ENCODE peak calls at places on chromosomes 12 and 14, in seven cellular contexts. G, P, E, A, K, J and T are unnamed samples.

GRCh38 chr14:74938873-74939495 is 15.9 kb upstream of the RPS6KL1 start:
- DNase-seq in G (no peak), P (no peak), E (no peak), A (no peak), K (no peak), J (no peak), T (no peak)

GRCh38 chr14:23174266-23174665 is 9.2 kb downstream of the SLC7A8 start:
- DNase-seq in G (no peak), P (no peak), E (no peak), A (peak), K (peak), J (no peak), T (no peak)

GRCh38 chr14:88895116-88895515 is 70.7 kb downstream of the TTC8 start:
- DNase-seq in G (no peak), P (no peak), E (no peak), A (no peak), K (peak), J (no peak), T (no peak)

GRCh38 chr12:55938826-55939501 is 8.0 kb downstream of the DGKA start:
- DNase-seq in G (no peak), P (no peak), E (no peak), A (no peak), K (no peak), J (no peak), T (no peak)

GRCh38 chr12:122062832-122063690 is 15.5 kb upstream of the MLXIP start:
- DNase-seq in G (peak), P (peak), E (no peak), A (peak), K (peak), J (no peak), T (no peak)

GRCh38 chr14:92646952-92647461 is 101.4 kb downstream of the LGMN start:
- DNase-seq in G (peak), P (peak), E (no peak), A (no peak), K (peak), J (no peak), T (no peak)

GRCh38 chr12:54215990-54216579 is 27.3 kb upstream of the SMUG1 start:
- DNase-seq in G (no peak), P (no peak), E (no peak), A (no peak), K (no peak), J (no peak), T (no peak)

GRCh38 chr12:50925920-50926319 is 26.4 kb upstream of the HIGD1C start:
- DNase-seq in G (no peak), P (no peak), E (no peak), A (no peak), K (no peak), J (no peak), T (no peak)

GRCh38 chr12:6089041-6089823 is 35.2 kb downstream of the VWF start:
- DNase-seq in G (peak), P (no peak), E (no peak), A (no peak), K (peak), J (no peak), T (no peak)

GRCh38 chr12:108337235-108338223 is 1.6 kb downstream of the CMKLR1 start:
- DNase-seq in G (no peak), P (peak), E (no peak), A (no peak), K (peak), J (peak), T (no peak)

GRCh38 chr12:78181544-78182162 is 351.0 kb downstream of the NAV3 start:
- DNase-seq in G (no peak), P (no peak), E (no peak), A (no peak), K (no peak), J (peak), T (no peak)